ENCODE peak calls at places on chromosome 14, in five cellular contexts. H is HCT116, T is heart left ventricle, Y is breast epithelium, V is GM12891. R is an unnamed sample.

GRCh38 chr14:77097006-77097688 is 911 bp upstream of the CIPC start:
- DNase-seq in H (no peak), T (no peak), Y (no peak), V (no peak), R (no peak)

GRCh38 chr14:63276492-63277342 is 42.0 kb downstream of the GPHB5 start:
- DNase-seq in H (peak), T (no peak), Y (no peak), V (peak), R (no peak)

GRCh38 chr14:52315355-52315718 is 1.2 kb downstream of the PTGER2 start:
- DNase-seq in H (no peak), T (no peak), Y (no peak), V (no peak), R (no peak)

GRCh38 chr14:61101803-61102548 is 120.9 kb downstream of the SLC38A6 start:
- DNase-seq in H (no peak), T (no peak), Y (no peak), V (no peak), R (no peak)

GRCh38 chr14:54762296-54762695 is 140.3 kb downstream of the GCH1 start:
- DNase-seq in H (no peak), T (no peak), Y (no peak), V (no peak), R (no peak)

GRCh38 chr14:105249175-105250007 is 1.1 kb downstream of the BTBD6 start:
- DNase-seq in H (no peak), T (no peak), Y (no peak), V (no peak), R (no peak)

GRCh38 chr14:103108749-103109207 is 14.3 kb downstream of the EXOC3L4 start:
- DNase-seq in H (no peak), T (no peak), Y (no peak), V (peak), R (peak)

GRCh38 chr14:104517426-104517825 is 62.1 kb upstream of the C14orf180 start:
- DNase-seq in H (no peak), T (no peak), Y (no peak), V (no peak), R (no peak)

GRCh38 chr14:24903337-24903736 is 146.6 kb downstream of the STXBP6 start:
- DNase-seq in H (no peak), T (no peak), Y (no peak), V (no peak), R (no peak)

GRCh38 chr14:87002831-87003230 is 990.2 kb downstream of the GALC start:
- DNase-seq in H (no peak), T (no peak), Y (no peak), V (no peak), R (no peak)

GRCh38 chr14:83779266-83779665 is 1750.7 kb upstream of the FLRT2 start:
- DNase-seq in H (no peak), T (no peak), Y (no peak), V (no peak), R (no peak)

GRCh38 chr14:21748869-21749303 is 75.3 kb upstream of the OR4E1 start:
- DNase-seq in H (peak), T (no peak), Y (no peak), V (no peak), R (no peak)

GRCh38 chr14:105873870-105874512 is 347.6 kb downstream of the TMEM121 start:
- DNase-seq in H (no peak), T (no peak), Y (no peak), V (no peak), R (no peak)

GRCh38 chr14:95023886-95024285 is 133.4 kb downstream of the DICER1 start:
- DNase-seq in H (no peak), T (no peak), Y (no peak), V (no peak), R (no peak)

GRCh38 chr14:28243600-28243999 is 523.0 kb upstream of the FOXG1 start:
- DNase-seq in H (no peak), T (no peak), Y (no peak), V (no peak), R (no peak)

GRCh38 chr14:101466456-101467180 is 94.7 kb upstream of the DIO3 start:
- DNase-seq in H (no peak), T (no peak), Y (no peak), V (no peak), R (no peak)

GRCh38 chr14:77663289-77663688 is 44.5 kb downstream of the ALKBH1 start:
- DNase-seq in H (no peak), T (no peak), Y (no peak), V (no peak), R (no peak)

GRCh38 chr14:102390064-102390463 is 27.3 kb downstream of the TECPR2 start:
- DNase-seq in H (no peak), T (no peak), Y (no peak), V (no peak), R (no peak)

GRCh38 chr14:24037658-24038037 is 14.2 kb upstream of the CARMIL3 start:
- DNase-seq in H (no peak), T (no peak), Y (no peak), V (no peak), R (no peak)

GRCh38 chr14:21723431-21724045 is 49.9 kb upstream of the OR4E1 start:
- DNase-seq in H (peak), T (no peak), Y (no peak), V (no peak), R (no peak)

GRCh38 chr14:67764496-67764895 is 51.9 kb downstream of the ZFYVE26 start:
- DNase-seq in H (no peak), T (no peak), Y (no peak), V (no peak), R (no peak)

GRCh38 chr14:34081576-34082136 is 130.8 kb upstream of the EGLN3 start:
- DNase-seq in H (peak), T (no peak), Y (no peak), V (no peak), R (no peak)

GRCh38 chr14:59305231-59305630 is 116.8 kb downstream of the DAAM1 start:
- DNase-seq in H (no peak), T (no peak), Y (no peak), V (no peak), R (no peak)

GRCh38 chr14:101123639-101124525 is 220.4 kb upstream of the RTL1 start:
- DNase-seq in H (no peak), T (no peak), Y (peak), V (no peak), R (peak)

GRCh38 chr14:23359167-23359626 is 5.8 kb downstream of the EFS start:
- DNase-seq in H (no peak), T (no peak), Y (no peak), V (no peak), R (no peak)

GRCh38 chr14:32020882-32021281 is 56.2 kb upstream of the ARHGAP5 start:
- DNase-seq in H (no peak), T (no peak), Y (no peak), V (no peak), R (no peak)

GRCh38 chr14:57692671-57693070 is 173.2 kb downstream of the SLC35F4 start:
- DNase-seq in H (peak), T (no peak), Y (no peak), V (no peak), R (no peak)

GRCh38 chr14:36996133-36996856 is 176.1 kb downstream of the SLC25A21 start:
- DNase-seq in H (no peak), T (no peak), Y (no peak), V (no peak), R (no peak)

GRCh38 chr14:95300002-95300696 is 19.6 kb downstream of the CLMN start:
- DNase-seq in H (no peak), T (no peak), Y (no peak), V (no peak), R (no peak)

GRCh38 chr14:98207466-98207865 is 1064.5 kb downstream of the BCL11B start:
- DNase-seq in H (no peak), T (no peak), Y (no peak), V (no peak), R (no peak)

GRCh38 chr14:98204139-98204538 is 1067.9 kb downstream of the BCL11B start:
- DNase-seq in H (no peak), T (no peak), Y (no peak), V (no peak), R (no peak)

GRCh38 chr14:98200621-98201020 is 1071.4 kb downstream of the BCL11B start:
- DNase-seq in H (no peak), T (no peak), Y (no peak), V (no peak), R (no peak)

GRCh38 chr14:98208074-98208675 is 1063.8 kb downstream of the BCL11B start:
- DNase-seq in H (no peak), T (no peak), Y (no peak), V (no peak), R (no peak)

DNA sequence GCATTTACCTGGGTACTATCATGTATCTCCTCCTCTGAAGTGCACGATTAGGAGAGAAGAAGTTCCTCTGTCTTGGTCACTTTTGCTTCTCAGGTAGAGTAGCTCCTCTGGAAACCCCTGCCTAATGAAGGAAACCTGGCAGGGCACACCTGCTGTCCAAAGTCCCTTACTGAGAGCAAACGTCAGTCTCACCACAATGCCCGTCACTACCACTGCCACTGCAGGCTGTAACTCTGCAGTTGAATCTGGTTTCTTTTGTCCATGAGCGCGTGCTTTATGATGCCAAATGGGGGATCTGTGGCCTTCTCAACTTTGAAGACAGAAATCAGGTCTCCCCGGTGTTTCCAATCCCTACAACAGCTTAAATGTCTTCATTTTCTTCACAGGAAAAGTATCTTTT is 1068.6 kb downstream of the BCL11B start:
- DNase-seq in H (no peak), T (no peak), Y (no peak), V (no peak), R (no peak)
- TF ChIP-seq POLR2A in H (no peak), T (no peak), Y (no peak), V (no peak), R (no peak)

DNA sequence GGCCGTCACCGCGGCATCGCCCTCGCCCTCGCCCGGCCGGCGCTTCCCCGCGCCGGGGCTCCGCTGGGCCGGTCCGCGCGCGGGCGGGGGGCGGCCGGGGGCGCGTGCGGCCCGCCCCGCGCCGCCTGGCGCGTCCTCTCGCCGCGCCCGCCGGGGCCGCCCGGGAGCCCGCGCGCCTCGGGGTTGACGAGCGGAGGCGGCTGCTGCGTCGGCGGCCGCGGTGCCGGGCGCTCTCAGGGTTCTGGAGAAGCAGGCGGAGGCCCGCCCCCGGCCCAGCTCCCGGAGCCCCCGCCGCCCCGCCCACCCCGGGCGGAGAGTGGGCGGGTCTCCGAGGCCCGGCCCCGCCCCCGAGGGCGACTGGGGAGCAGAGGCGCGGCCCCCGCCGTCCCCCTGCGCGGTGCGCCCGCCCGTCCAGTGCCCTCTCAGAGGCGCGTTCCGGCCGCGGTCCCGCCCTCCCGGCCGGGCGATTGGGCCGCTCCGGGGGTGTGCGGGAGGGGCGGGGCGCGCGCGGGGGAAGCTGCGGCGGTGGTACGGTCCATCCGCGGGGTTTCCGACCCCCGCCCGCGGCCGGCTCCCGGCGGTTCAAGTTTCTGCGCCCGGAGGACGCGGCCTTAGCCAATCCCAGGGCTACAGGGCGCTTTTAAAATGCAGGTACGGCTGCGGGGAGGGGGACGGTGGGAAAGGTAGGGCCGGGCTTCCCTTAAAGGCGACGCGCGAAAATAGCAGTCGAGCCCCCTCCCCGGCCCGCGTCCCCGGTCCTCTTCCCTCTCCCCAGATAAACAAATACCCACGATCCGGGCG is at the start of gene CCDC85C:
- DNase-seq in H (peak), T (peak), Y (peak), V (peak), R (peak)
- TF ChIP-seq POLR2A in H (no peak), T (peak), Y (peak), V (no peak), R (no peak)

GRCh38 chr14:72666610-72667009 is 227.3 kb downstream of the DPF3 start:
- DNase-seq in H (peak), T (no peak), Y (no peak), V (no peak), R (no peak)

GRCh38 chr14:72663076-72663487 is 230.8 kb downstream of the DPF3 start:
- DNase-seq in H (no peak), T (no peak), Y (no peak), V (no peak), R (no peak)

GRCh38 chr14:72664651-72665050 is 229.2 kb downstream of the DPF3 start:
- DNase-seq in H (no peak), T (no peak), Y (no peak), V (no peak), R (no peak)

GRCh38 chr14:72663956-72664650 is 229.8 kb downstream of the DPF3 start:
- DNase-seq in H (no peak), T (no peak), Y (no peak), V (no peak), R (no peak)

GRCh38 chr14:72665259-72665658 is 228.6 kb downstream of the DPF3 start:
- DNase-seq in H (peak), T (no peak), Y (no peak), V (no peak), R (no peak)
- TF ChIP-seq POLR2A in H (no peak), T (no peak), Y (no peak), V (no peak), R (no peak)

DNA sequence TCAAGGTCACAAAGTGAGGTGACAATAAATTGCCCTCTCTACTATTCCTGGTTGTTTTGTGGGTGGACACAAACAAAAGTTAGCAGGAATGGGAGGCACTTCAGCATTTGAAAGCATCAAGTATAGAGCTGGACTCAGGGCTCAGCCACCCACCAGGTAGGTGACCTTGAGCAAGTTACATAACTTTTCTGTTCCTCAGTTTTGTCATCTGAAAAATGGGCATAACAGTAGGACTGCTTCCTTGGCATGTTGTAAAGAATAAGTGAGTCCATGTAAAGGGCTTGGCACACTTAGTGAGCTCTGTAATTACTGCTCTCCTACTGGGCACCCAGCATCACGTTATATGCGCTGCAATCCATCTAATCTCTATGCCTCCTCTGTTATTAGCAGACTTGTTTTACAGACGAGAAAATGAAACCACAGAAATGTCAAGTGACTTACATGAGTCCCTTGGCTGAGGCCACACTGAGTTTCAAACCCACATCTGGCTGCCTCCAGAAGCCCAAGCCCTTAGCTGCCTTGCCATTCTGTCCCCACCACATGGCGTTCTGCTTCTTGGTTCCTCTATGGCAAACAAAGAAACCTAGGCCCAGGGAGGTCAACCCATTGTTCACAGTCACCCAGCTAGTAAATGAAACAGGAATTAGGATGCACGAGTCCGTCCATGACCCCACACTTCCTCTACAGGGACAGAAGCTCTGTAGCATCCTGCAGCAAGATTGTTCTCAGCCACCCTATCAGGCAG is 63.2 kb upstream of the SLC24A4 start:
- DNase-seq in H (no peak), T (no peak), Y (no peak), V (peak), R (peak)
- TF ChIP-seq POLR2A in H (no peak), T (no peak), Y (no peak), V (no peak), R (no peak)

DNA sequence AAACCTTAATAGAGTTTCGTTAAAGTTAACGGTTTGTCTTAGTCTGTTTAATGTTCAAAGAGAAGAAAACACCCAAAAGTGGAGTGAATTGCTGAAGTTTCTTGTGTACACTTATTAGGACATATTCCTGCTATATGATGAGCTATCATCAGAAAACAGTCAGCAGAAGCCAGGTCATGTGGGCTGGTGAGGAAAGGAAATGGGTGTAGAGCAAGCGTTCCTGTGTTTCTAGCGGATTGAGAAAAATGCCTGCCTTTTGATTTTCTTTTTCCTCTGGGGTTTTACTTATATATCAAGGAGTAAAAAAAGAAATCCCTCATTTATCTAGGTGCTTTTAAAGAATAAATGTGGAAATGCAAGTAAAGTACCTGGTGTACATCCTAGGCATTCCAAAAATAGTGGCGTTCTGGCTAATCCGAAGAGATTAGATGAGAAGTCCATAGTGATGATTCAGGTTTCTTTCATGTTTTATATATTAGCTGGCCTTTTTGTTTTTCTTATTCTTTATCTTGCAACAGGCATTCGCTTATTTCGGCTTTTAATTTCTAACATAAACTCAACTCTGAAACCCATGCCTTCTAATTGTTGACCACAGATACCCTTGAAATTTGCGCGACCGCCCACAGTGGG is 50.7 kb downstream of the FLRT2 start:
- DNase-seq in H (no peak), T (no peak), Y (no peak), V (no peak), R (no peak)
- TF ChIP-seq POLR2A in H (no peak), T (no peak), Y (no peak), V (no peak), R (no peak)

GRCh38 chr14:99971087-99971928 is 93.9 kb upstream of the EVL start:
- DNase-seq in H (peak), T (peak), Y (peak), V (peak), R (peak)
- TF ChIP-seq POLR2A in H (no peak), T (peak), Y (no peak), V (no peak), R (peak)

GRCh38 chr14:74920281-74920680 is 2.8 kb downstream of the RPS6KL1 start:
- DNase-seq in H (no peak), T (no peak), Y (no peak), V (no peak), R (no peak)

GRCh38 chr14:74924061-74924460 is 1.0 kb upstream of the RPS6KL1 start:
- DNase-seq in H (no peak), T (no peak), Y (no peak), V (no peak), R (no peak)

GRCh38 chr14:74921053-74921620 is 1.9 kb downstream of the RPS6KL1 start:
- DNase-seq in H (no peak), T (no peak), Y (no peak), V (no peak), R (no peak)

GRCh38 chr14:74921987-74922751 is 891 bp downstream of the RPS6KL1 start:
- DNase-seq in H (no peak), T (no peak), Y (no peak), V (no peak), R (no peak)

GRCh38 chr14:74922752-74923401 is at the start of gene RPS6KL1:
- DNase-seq in H (peak), T (peak), Y (peak), V (peak), R (peak)
- TF ChIP-seq POLR2A in H (no peak), T (peak), Y (no peak), V (no peak), R (no peak)

GRCh38 chr14:89417111-89417468 is at the start of gene FOXN3:
- DNase-seq in H (peak), T (peak), Y (peak), V (peak), R (peak)
- TF ChIP-seq POLR2A in H (peak), T (peak), Y (no peak), V (no peak), R (peak)

R was measured in GM12892.